ENCODE peak calls at places on chromosomes 4 and X, in ten cellular contexts. Y is GM23248; I is cardiac muscle cell; Z is NCI-H1092 treated with DMSO at 0.1 percent for 48 hours; Q is NCI-H2081; M is natural killer cell; O is fibroblast of lung; P is AG20443; T is WTC11; J is CD4-positive, alpha-beta T cell. H is an unnamed sample.

GRCh38 chr4:168615294-168615693 is 118.4 kb downstream of the PALLD start:
- DNase-seq in J (no peak), M (no peak), Q (no peak), P (peak), Z (no peak), Y (peak), I (no peak), O (peak), T (no peak), H (peak)

GRCh38 chrX:10064736-10065135 is 92.0 kb upstream of the CLCN4 start:
- DNase-seq in T (no peak), Y (no peak), M (no peak), J (no peak), Q (no peak), O (no peak), I (no peak), Z (peak), P (no peak), H (no peak)

GRCh38 chrX:37759878-37760418 is 19.9 kb upstream of the CYBB start:
- DNase-seq in P (no peak), Y (no peak), M (no peak), I (no peak), O (no peak), Q (no peak), J (no peak), T (no peak), Z (no peak), H (no peak)

GRCh38 chrX:5086388-5086787 is 1142.3 kb downstream of the NLGN4X start:
- DNase-seq in Q (no peak), Z (peak), Y (no peak), P (no peak), T (no peak), I (no peak), M (no peak), J (no peak), O (no peak), H (no peak)

GRCh38 chr4:56803473-56803872 is 18.0 kb downstream of the SPINK2 start:
- DNase-seq in J (no peak), Q (no peak), I (no peak), Z (no peak), Y (no peak), M (no peak), O (no peak), P (no peak), T (no peak), H (no peak)

GRCh38 chr4:76547167-76547760 is 112.2 kb downstream of the SHROOM3 start:
- DNase-seq in J (no peak), Z (no peak), T (no peak), I (peak), Y (no peak), O (no peak), M (no peak), Q (no peak), P (no peak), H (peak)

GRCh38 chr4:140118931-140119640 is 34.9 kb downstream of the MAML3 start:
- DNase-seq in T (no peak), Q (no peak), J (no peak), M (no peak), O (no peak), I (no peak), P (no peak), Z (no peak), Y (no peak), H (no peak)

GRCh38 chr4:37936889-37937498 is 23.2 kb upstream of the PTTG2 start:
- DNase-seq in J (no peak), Y (no peak), T (no peak), I (no peak), Q (no peak), M (no peak), Z (no peak), O (no peak), P (no peak), H (no peak)

GRCh38 chr4:56026596-56026995 is 77.9 kb downstream of the CEP135 start:
- DNase-seq in J (no peak), T (no peak), Q (no peak), Z (no peak), I (no peak), Y (peak), O (peak), P (no peak), M (no peak), H (peak)

GRCh38 chrX:145843196-145843595 is 25.6 kb downstream of the SLITRK2 start:
- DNase-seq in M (no peak), J (no peak), T (no peak), Y (no peak), I (peak), Z (no peak), Q (no peak), P (no peak), O (no peak), H (no peak)

GRCh38 chr4:179624768-179625181 is 2182.5 kb upstream of the AGA start:
- DNase-seq in T (no peak), P (no peak), Z (no peak), J (no peak), M (no peak), I (peak), O (peak), Q (no peak), Y (peak), H (peak)

GRCh38 chr4:6748286-6748685 is 32.3 kb downstream of the BLOC1S4 start:
- DNase-seq in Q (no peak), Z (no peak), T (no peak), J (no peak), I (no peak), P (no peak), O (no peak), Y (no peak), M (no peak), H (no peak)

GRCh38 chrX:44569122-44569521 is 26.5 kb upstream of the FUNDC1 start:
- DNase-seq in Y (peak), T (no peak), I (no peak), P (peak), Q (no peak), O (peak), M (no peak), Z (no peak), J (no peak), H (no peak)

GRCh38 chr4:115042496-115042895 is 70.9 kb downstream of the NDST4 start:
- DNase-seq in Y (peak), T (peak), I (peak), J (no peak), Z (no peak), M (no peak), O (no peak), Q (no peak), P (no peak), H (peak)

GRCh38 chr4:183636488-183636887 is 22.5 kb downstream of the RWDD4 start:
- DNase-seq in M (no peak), Z (no peak), T (no peak), Q (no peak), Y (no peak), J (no peak), I (no peak), P (no peak), O (no peak), H (no peak)

GRCh38 chr4:173448919-173449641 is 50.2 kb upstream of the SCRG1 start:
- DNase-seq in I (peak), M (no peak), J (no peak), Z (peak), O (no peak), T (no peak), Y (peak), Q (no peak), P (no peak), H (no peak)

GRCh38 chrX:13469963-13470679 is 99.3 kb upstream of the EGFL6 start:
- DNase-seq in J (no peak), P (peak), O (peak), T (no peak), Q (no peak), Y (peak), I (no peak), M (no peak), Z (no peak), H (peak)

GRCh38 chr4:74661427-74662171 is 132.7 kb downstream of the BTC start:
- DNase-seq in M (no peak), O (peak), Y (peak), I (no peak), T (no peak), J (no peak), P (no peak), Q (no peak), Z (no peak), H (peak)

GRCh38 chr4:144809056-144809640 is 163.2 kb downstream of the HHIP start:
- DNase-seq in Z (no peak), J (no peak), P (no peak), I (no peak), T (no peak), Q (no peak), Y (no peak), M (no peak), O (no peak), H (no peak)

GRCh38 chr4:175308236-175308635 is 390.1 kb downstream of the ADAM29 start:
- DNase-seq in O (peak), Y (peak), P (peak), I (no peak), T (no peak), Q (no peak), Z (no peak), J (no peak), M (no peak), H (peak)